ENCODE peak calls at places on chromosomes 3 and 15, in four cellular contexts. Y is fibroblast of mammary gland, W is PC-3, Z is natural killer cell. B is an unnamed sample.

GRCh38 chr3:122728756-122729514 is 48.3 kb downstream of the PARP14 start:
- DNase-seq in Z (no peak), W (no peak), Y (no peak), B (no peak)

GRCh38 chr3:142953443-142953842 is 10.0 kb downstream of the PAQR9 start:
- DNase-seq in W (no peak), Z (no peak), Y (no peak), B (no peak)

GRCh38 chr3:125591116-125591755 is 4.1 kb downstream of the OSBPL11 start:
- DNase-seq in Y (peak), W (no peak), Z (no peak), B (no peak)

GRCh38 chr3:173473237-173473636 is 75.7 kb downstream of the NLGN1 start:
- DNase-seq in Y (no peak), W (no peak), Z (no peak), B (no peak)

GRCh38 chr3:86921981-86922680 is 68.8 kb downstream of the VGLL3 start:
- DNase-seq in W (no peak), Z (no peak), Y (peak), B (no peak)

GRCh38 chr15:76696840-76697239 is 208.3 kb downstream of the SCAPER start:
- DNase-seq in Y (no peak), W (no peak), Z (no peak), B (no peak)

GRCh38 chr3:15903776-15904720 is 106.3 kb upstream of the ANKRD28 start:
- DNase-seq in W (peak), Z (no peak), Y (peak), B (no peak)

GRCh38 chr3:48650723-48651122 is 12.0 kb downstream of the CELSR3 start:
- DNase-seq in Y (no peak), W (no peak), Z (no peak), B (no peak)

GRCh38 chr3:52318186-52318793 is 2.2 kb downstream of the DNAH1 start:
- DNase-seq in W (no peak), Z (no peak), Y (no peak), B (no peak)

GRCh38 chr15:73927476-73928240 is 1.4 kb downstream of the LOXL1 start:
- DNase-seq in Y (peak), W (peak), Z (peak), B (peak)

GRCh38 chr3:194080913-194081800 is 54.8 kb upstream of the HES1 start:
- DNase-seq in Y (no peak), W (no peak), Z (no peak), B (no peak)

GRCh38 chr3:54784021-54784420 is 143.8 kb downstream of the LRTM1 start:
- DNase-seq in W (no peak), Z (no peak), Y (no peak), B (no peak)

GRCh38 chr3:139477710-139478640 is 1.7 kb upstream of the RBP2 start:
- DNase-seq in Y (no peak), W (peak), Z (no peak), B (no peak)

GRCh38 chr3:111735271-111735758 is 123.8 kb upstream of the PHLDB2 start:
- DNase-seq in W (peak), Z (no peak), Y (peak), B (no peak)

GRCh38 chr3:58899159-58899952 is 150.5 kb downstream of the CFAP20DC start:
- DNase-seq in W (peak), Z (peak), Y (peak), B (no peak)

GRCh38 chr15:65366122-65366892 is 11.5 kb downstream of the IGDCC3 start:
- DNase-seq in W (no peak), Z (no peak), Y (no peak), B (no peak)

GRCh38 chr15:63402498-63403253 is 21.0 kb upstream of the CA12 start:
- DNase-seq in W (peak), Y (peak), Z (no peak), B (no peak)

GRCh38 chr3:54660599-54661210 is 267.2 kb downstream of the LRTM1 start:
- DNase-seq in Y (no peak), Z (no peak), W (no peak), B (no peak)

GRCh38 chr15:25990245-25990644 is 127.1 kb upstream of the ATP10A start:
- DNase-seq in Y (no peak), W (no peak), Z (no peak), B (no peak)

GRCh38 chr15:23081271-23081670 is 41.9 kb upstream of the TUBGCP5 start:
- DNase-seq in W (no peak), Y (no peak), Z (no peak), B (no peak)

GRCh38 chr3:146227486-146227885 is 23.4 kb downstream of the PLSCR4 start:
- DNase-seq in Y (no peak), W (no peak), Z (no peak), B (no peak)

GRCh38 chr3:39907981-39908380 is 98.6 kb downstream of the MYRIP start:
- DNase-seq in Y (peak), Z (no peak), W (no peak), B (no peak)

GRCh38 chr3:139265131-139266016 is 78.4 kb upstream of the MRPS22 start:
- DNase-seq in Y (no peak), W (no peak), Z (no peak), B (peak)

GRCh38 chr3:27312044-27312668 is 57.0 kb downstream of the NEK10 start:
- DNase-seq in W (peak), Z (no peak), Y (peak), B (no peak)

GRCh38 chr3:18987862-18988447 is 160.4 kb upstream of the KCNH8 start:
- DNase-seq in W (peak), Y (no peak), Z (no peak), B (no peak)

GRCh38 chr3:46405301-46406079 is 1.4 kb downstream of the CCR5AS start:
- DNase-seq in W (peak), Y (no peak), Z (no peak), B (no peak)

GRCh38 chr3:90132220-90132619 is 1024.8 kb downstream of the EPHA3 start:
- DNase-seq in W (no peak), Z (no peak), Y (no peak), B (no peak)

GRCh38 chr3:122694966-122695365 is 14.3 kb downstream of the PARP14 start:
- DNase-seq in Z (no peak), W (no peak), Y (no peak), B (no peak)

GRCh38 chr3:28117598-28117997 is 123.8 kb upstream of the CMC1 start:
- DNase-seq in Y (no peak), Z (no peak), W (no peak), B (no peak)

GRCh38 chr3:160399347-160400047 is at the start of gene SMC4:
- DNase-seq in Y (peak), W (peak), Z (peak), B (peak)

GRCh38 chr3:15728766-15729165 is 69.0 kb downstream of the ANKRD28 start:
- DNase-seq in Z (no peak), Y (peak), W (no peak), B (no peak)

GRCh38 chr3:107727102-107727501 is 204.3 kb downstream of the BBX start:
- DNase-seq in W (no peak), Y (no peak), Z (no peak), B (no peak)
- TF ChIP-seq CTCF in W (no peak), Y (no peak), Z (no peak), B (no peak)

GRCh38 chr3:153443961-153444360 is 281.9 kb downstream of the RAP2B start:
- DNase-seq in W (peak), Z (no peak), Y (peak), B (no peak)
- TF ChIP-seq CTCF in W (peak), Z (no peak), Y (peak), B (peak)

GRCh38 chr3:9884555-9885165 is 4.6 kb upstream of the CIDEC start:
- DNase-seq in Y (peak), Z (no peak), W (peak), B (no peak)
- TF ChIP-seq CTCF in Y (no peak), Z (no peak), W (no peak), B (no peak)

DNA sequence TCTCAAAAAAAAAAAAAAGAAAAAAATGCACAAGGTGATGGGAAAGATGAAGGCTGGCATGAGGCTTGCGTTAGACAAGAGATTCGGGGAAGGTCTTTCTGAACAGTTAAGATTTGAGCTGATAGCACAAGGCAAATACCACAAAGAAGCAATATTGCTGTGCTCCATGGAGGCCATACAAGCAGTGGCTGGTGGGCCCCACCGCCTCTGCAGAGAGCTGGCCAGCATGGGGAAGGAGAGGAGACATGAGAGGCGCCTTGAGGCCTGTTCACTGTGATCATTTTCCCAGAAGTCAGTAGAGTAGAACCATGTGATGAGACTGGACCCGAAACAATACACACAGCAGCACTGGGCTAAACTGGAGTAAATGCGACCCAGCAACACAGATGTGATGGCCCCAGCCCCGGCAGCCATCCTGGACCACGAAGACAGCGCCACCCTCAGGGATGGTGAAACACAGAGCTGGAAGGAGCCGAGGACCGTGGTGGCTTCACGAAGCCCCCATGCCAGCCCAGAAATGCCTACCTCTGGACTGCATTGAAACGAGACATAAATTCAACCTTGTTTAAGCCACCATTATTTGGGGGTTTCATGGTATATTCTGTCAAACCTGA is 5.5 kb downstream of the XXYLT1 start:
- DNase-seq in Y (no peak), Z (no peak), W (no peak), B (no peak)
- TF ChIP-seq CTCF in Y (no peak), Z (no peak), W (no peak), B (no peak)

GRCh38 chr3:50236484-50237132 is 604 bp downstream of the GNAI2 start:
- DNase-seq in Y (no peak), W (no peak), Z (no peak), B (no peak)

GRCh38 chr3:50238549-50239026 is 2.6 kb downstream of the GNAI2 start:
- DNase-seq in Z (no peak), Y (peak), W (peak), B (no peak)

GRCh38 chr3:50237754-50238548 is 1.9 kb downstream of the GNAI2 start:
- DNase-seq in Z (peak), W (peak), Y (peak), B (no peak)

GRCh38 chr3:50237133-50237651 is 1.2 kb downstream of the GNAI2 start:
- DNase-seq in W (peak), Z (peak), Y (peak), B (no peak)

GRCh38 chr3:50235716-50236483 is at the start of gene GNAI2:
- DNase-seq in Z (peak), W (peak), Y (peak), B (peak)
- TF ChIP-seq CTCF in Z (no peak), W (no peak), Y (no peak), B (no peak)

DNA sequence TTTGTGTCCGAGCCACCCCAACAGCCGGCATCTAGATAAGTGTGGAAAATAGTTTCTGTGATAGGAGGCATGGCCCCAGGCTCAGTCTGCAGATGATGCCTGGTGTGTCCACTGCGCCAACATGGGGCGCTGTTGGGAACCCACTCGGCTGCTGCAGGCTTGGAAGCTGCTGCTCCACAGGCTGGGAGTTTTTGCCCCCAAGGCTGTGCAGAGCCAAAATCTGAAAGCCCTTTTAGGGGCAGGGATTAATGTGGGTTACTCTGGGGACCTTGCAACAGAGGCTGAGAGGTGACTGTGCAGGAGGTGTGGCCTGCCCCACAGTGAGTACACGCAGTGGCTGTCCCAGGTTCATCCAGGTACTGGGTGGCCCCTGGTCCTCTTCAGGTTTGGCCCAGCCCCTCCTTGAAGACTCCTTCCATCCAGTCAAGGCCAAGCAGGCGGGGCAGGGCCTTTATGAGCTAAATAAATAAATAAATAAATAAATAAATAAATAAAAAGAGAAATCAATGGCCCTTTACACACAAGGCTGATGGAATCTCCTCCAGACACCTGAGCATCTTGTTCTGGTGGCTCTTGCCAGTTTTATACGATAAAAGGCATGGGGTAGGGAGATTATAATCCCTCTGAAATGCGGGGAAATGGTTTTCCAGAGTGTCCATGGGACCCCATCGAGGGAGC is 73.8 kb downstream of the AAGAB start:
- DNase-seq in W (no peak), Z (no peak), Y (no peak), B (no peak)
- TF ChIP-seq CTCF in W (peak), Z (no peak), Y (no peak), B (no peak)

GRCh38 chr15:58374147-58374546 is 57.6 kb upstream of the LIPC start:
- DNase-seq in Y (peak), W (no peak), Z (no peak), B (no peak)

GRCh38 chr15:58369956-58370355 is 61.8 kb upstream of the LIPC start:
- DNase-seq in Z (no peak), Y (no peak), W (no peak), B (no peak)

GRCh38 chr15:58369261-58369699 is 62.5 kb upstream of the LIPC start:
- DNase-seq in Z (peak), Y (no peak), W (peak), B (no peak)
- TF ChIP-seq CTCF in Z (no peak), Y (no peak), W (no peak), B (no peak)

DNA sequence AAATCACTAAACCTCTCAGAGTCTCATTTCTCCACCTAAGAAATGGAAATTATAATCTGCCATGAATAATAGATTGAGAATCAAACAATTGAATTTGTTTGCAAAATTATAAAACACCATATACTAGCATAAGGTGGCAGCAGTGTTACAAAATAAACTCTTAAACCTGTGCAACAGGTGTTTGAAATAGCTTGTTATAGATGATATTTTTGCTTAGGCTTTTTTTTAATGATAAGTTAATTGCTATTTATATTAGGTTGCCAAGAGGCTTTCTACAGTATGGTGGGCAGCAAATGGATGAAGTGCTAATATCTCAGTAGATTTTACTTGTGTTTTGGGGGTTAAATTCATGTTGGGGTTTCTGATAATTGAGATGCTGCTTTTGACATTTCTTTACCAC is 19.5 kb downstream of the NR1D2 start:
- DNase-seq in W (no peak), Z (no peak), Y (no peak), B (no peak)
- TF ChIP-seq CTCF in W (no peak), Z (no peak), Y (no peak), B (no peak)

GRCh38 chr3:113532698-113533533 is 561 bp downstream of the SIDT1 start:
- DNase-seq in Z (peak), Y (no peak), W (peak), B (no peak)
- TF ChIP-seq CTCF in Z (no peak), Y (no peak), W (peak), B (peak)

DNA sequence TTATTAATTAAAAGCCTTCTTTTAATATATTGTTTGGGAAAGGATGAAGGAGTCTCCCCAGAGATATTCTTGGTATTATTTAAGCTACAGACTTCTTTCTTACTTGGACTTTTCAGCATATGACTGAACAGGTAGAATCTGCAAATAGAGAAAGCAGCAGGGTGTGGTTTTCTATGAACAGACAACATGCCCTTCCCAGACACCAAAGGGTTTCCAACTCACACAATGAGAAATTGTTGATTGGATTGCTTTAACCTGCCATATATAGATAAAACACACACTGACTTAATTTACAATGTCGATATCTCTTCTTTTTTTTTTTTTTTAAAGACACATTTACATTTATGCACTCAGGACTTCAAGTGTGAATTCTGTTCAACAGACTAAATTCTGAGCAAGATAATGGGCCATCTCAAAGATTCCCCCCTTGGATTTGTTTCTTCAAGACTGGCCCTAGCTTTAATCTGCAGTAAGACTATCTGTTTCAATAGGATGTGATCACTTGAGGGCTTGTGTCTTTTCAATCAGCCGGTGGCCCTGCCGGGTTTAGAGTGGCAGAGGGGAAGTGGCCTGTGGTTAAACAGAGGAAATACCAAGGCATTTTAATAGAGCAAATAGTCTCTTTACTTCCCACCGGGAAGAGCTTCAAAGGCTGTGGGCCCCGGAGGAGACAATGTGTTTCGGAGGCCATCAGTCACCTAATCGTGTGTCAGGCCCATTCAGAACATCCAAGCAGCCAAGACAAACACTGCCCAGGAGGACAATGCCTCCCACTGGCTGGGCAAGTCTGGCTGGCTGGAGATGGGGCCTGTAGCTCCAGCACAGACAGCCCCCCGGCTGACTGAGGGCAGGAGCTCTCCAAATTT is 6.1 kb downstream of the IL17RD start:
- DNase-seq in Z (no peak), Y (no peak), W (peak), B (no peak)
- TF ChIP-seq CTCF in Z (no peak), Y (no peak), W (peak), B (peak)

B was measured in type B pancreatic cell.